ENCODE peak calls at places on chromosomes 13 and 19, in seven cellular contexts. Q is activated CD4-positive, alpha-beta T cell treated with anti-CD3 and anti-CD28 coated beads, Interleukin-2, amount 10 ng/mL, durations not matched to agents 24 days and 14 days; P is NCI-H1092; U is T-helper 1 cell; T is tibial nerve; L is posterior cingulate gyrus; Y is hepatocyte. C is an unnamed sample.

GRCh38 chr19:10454267-10454666 is 33.9 kb downstream of the PDE4A start:
- DNase-seq in Y (no peak), L (peak), P (no peak), T (no peak), Q (no peak), U (no peak), C (peak)

GRCh38 chr19:4507804-4508203 is 10.5 kb downstream of the PLIN4 start:
- DNase-seq in Y (no peak), L (no peak), Q (no peak), T (no peak), P (no peak), U (no peak), C (no peak)

GRCh38 chr19:15280915-15281683 is 48.9 kb upstream of the EPHX3 start:
- DNase-seq in L (peak), T (peak), P (peak), Q (no peak), Y (peak), U (no peak), C (peak)

GRCh38 chr19:15199652-15200574 is 882 bp downstream of the NOTCH3 start:
- DNase-seq in P (no peak), Y (peak), L (no peak), T (no peak), Q (no peak), U (no peak), C (no peak)

GRCh38 chr13:69796256-69796655 is 311.4 kb upstream of the ATXN8OS start:
- DNase-seq in P (no peak), L (no peak), Q (no peak), U (no peak), Y (no peak), T (no peak), C (no peak)

GRCh38 chr19:5936308-5936980 is 22.4 kb downstream of the CAPS start:
- DNase-seq in Y (no peak), U (no peak), Q (no peak), L (no peak), P (peak), T (no peak), C (no peak)

GRCh38 chr19:6577410-6578125 is 13.4 kb downstream of the CD70 start:
- DNase-seq in L (no peak), Q (peak), T (no peak), Y (no peak), P (no peak), U (no peak), C (no peak)

GRCh38 chr19:47093841-47094240 is 19.7 kb downstream of the ZC3H4 start:
- DNase-seq in T (no peak), Q (peak), U (no peak), L (no peak), Y (no peak), P (no peak), C (no peak)

GRCh38 chr13:24502567-24503375 is 9.8 kb downstream of the PARP4 start:
- DNase-seq in T (no peak), P (no peak), L (no peak), Y (peak), Q (no peak), U (no peak), C (no peak)

GRCh38 chr13:57631607-57632275 is at the start of gene PCDH17:
- DNase-seq in L (peak), Y (peak), U (no peak), T (no peak), Q (peak), P (peak), C (no peak)

GRCh38 chr13:26300140-26300539 is 46.2 kb downstream of the CDK8 start:
- DNase-seq in T (no peak), L (no peak), Q (no peak), Y (no peak), U (no peak), P (no peak), C (no peak)

GRCh38 chr13:56907766-56908165 is 233.0 kb upstream of the PRR20A start:
- DNase-seq in Q (no peak), Y (no peak), U (no peak), L (no peak), T (no peak), P (no peak), C (no peak)

GRCh38 chr19:6822311-6822670 is 49.8 kb downstream of the VAV1 start:
- DNase-seq in Q (no peak), L (no peak), U (no peak), T (no peak), P (no peak), Y (no peak), C (peak)

GRCh38 chr19:1977116-1977515 is 36.1 kb downstream of the CSNK1G2 start:
- DNase-seq in Q (no peak), L (no peak), Y (no peak), U (no peak), P (no peak), T (no peak), C (no peak)